ENCODE peak calls at places on chromosome 9, in eight cellular contexts. D is NCI-H1694 treated with DMSO at 0.1 percent for 48 hours; B is effector memory CD4-positive, alpha-beta T cell; I is activated CD8-positive, alpha-beta memory T cell treated with anti-CD3 and anti-CD28 coated beads, Interleukin-2, amount 50 U/mL, for 4 hours; K is KBM-7; F is Ammon's horn; Y is CD8-positive, alpha-beta T cell; L is neural crest cell. P is an unnamed sample.

GRCh38 chr9:135290086-135290485 is 189.5 kb upstream of the PPP1R26 start:
- DNase-seq in D (no peak), L (no peak), I (no peak), F (no peak), K (no peak), Y (no peak), B (no peak), P (no peak)

GRCh38 chr9:122228906-122229837 is at the start of gene LHX6:
- DNase-seq in D (no peak), K (peak), L (no peak), F (no peak), I (no peak), B (no peak), Y (no peak), P (no peak)

GRCh38 chr9:31519011-31519410 is 865.4 kb upstream of the ACO1 start:
- DNase-seq in F (no peak), K (no peak), D (no peak), Y (peak), L (no peak), B (no peak), I (no peak), P (no peak)

GRCh38 chr9:132026932-132027585 is 52.6 kb downstream of the MED27 start:
- DNase-seq in B (no peak), K (no peak), Y (no peak), F (no peak), D (no peak), L (no peak), I (no peak), P (no peak)

GRCh38 chr9:36845844-36846243 is 188.2 kb downstream of the PAX5 start:
- DNase-seq in Y (no peak), L (no peak), I (no peak), D (no peak), K (no peak), F (no peak), B (no peak), P (no peak)

GRCh38 chr9:25377039-25377438 is 301.2 kb downstream of the TUSC1 start:
- DNase-seq in I (no peak), B (no peak), L (no peak), K (no peak), D (no peak), Y (no peak), F (no peak), P (no peak)

GRCh38 chr9:5492965-5493364 is 17.4 kb upstream of the PDCD1LG2 start:
- DNase-seq in K (no peak), L (no peak), F (no peak), Y (no peak), I (no peak), D (no peak), B (no peak), P (no peak)

GRCh38 chr9:7879551-7880245 is 80.1 kb upstream of the DMAC1 start:
- DNase-seq in F (no peak), I (peak), D (no peak), B (no peak), K (no peak), Y (peak), L (peak), P (no peak)

GRCh38 chr9:107340920-107341632 is 58.0 kb downstream of the RAD23B start:
- DNase-seq in I (peak), B (peak), Y (peak), D (peak), F (peak), K (peak), L (peak), P (peak)

GRCh38 chr9:116317503-116317902 is 163.9 kb downstream of the PAPPA start:
- DNase-seq in B (no peak), K (no peak), Y (no peak), F (no peak), D (no peak), L (no peak), I (no peak), P (no peak)

GRCh38 chr9:76877961-76878360 is 28.0 kb downstream of the PRUNE2 start:
- DNase-seq in I (no peak), K (no peak), B (no peak), L (no peak), D (no peak), Y (no peak), F (no peak), P (no peak)

GRCh38 chr9:116791314-116791713 is 104.2 kb downstream of the TRIM32 start:
- DNase-seq in F (no peak), I (no peak), B (no peak), K (no peak), D (no peak), L (no peak), Y (no peak), P (no peak)

GRCh38 chr9:128928624-128929023 is 7.8 kb downstream of the PHYHD1 start:
- DNase-seq in F (no peak), K (no peak), Y (no peak), D (no peak), I (no peak), L (no peak), B (no peak), P (no peak)

GRCh38 chr9:17829812-17830385 is 251.0 kb downstream of the SH3GL2 start:
- DNase-seq in I (no peak), D (no peak), K (no peak), B (no peak), L (no peak), F (no peak), Y (no peak), P (no peak)

GRCh38 chr9:16314476-16314875 is 556.0 kb downstream of the BNC2 start:
- DNase-seq in I (no peak), L (no peak), Y (no peak), B (no peak), K (no peak), D (no peak), F (no peak), P (no peak)

GRCh38 chr9:21670374-21670773 is 132.1 kb upstream of the MTAP start:
- DNase-seq in I (no peak), Y (no peak), K (no peak), F (no peak), B (no peak), L (no peak), D (no peak), P (no peak)

GRCh38 chr9:72396247-72397091 is 31.5 kb upstream of the ZFAND5 start:
- DNase-seq in K (no peak), I (no peak), B (no peak), Y (no peak), L (no peak), D (no peak), F (no peak), P (no peak)

GRCh38 chr9:127159949-127160610 is 37.6 kb upstream of the ANGPTL2 start:
- DNase-seq in D (no peak), K (no peak), I (no peak), Y (no peak), F (no peak), B (no peak), L (no peak), P (no peak)

GRCh38 chr9:112872019-112872418 is 18.7 kb downstream of the SLC46A2 start:
- DNase-seq in B (no peak), K (peak), F (no peak), Y (no peak), L (no peak), D (no peak), I (no peak), P (no peak)

GRCh38 chr9:91340395-91340794 is 21.3 kb downstream of the AUH start:
- DNase-seq in K (no peak), Y (no peak), F (no peak), L (no peak), D (no peak), I (no peak), B (no peak), P (no peak)

GRCh38 chr9:37972346-37972745 is 68.4 kb upstream of the SLC25A51 start:
- DNase-seq in L (no peak), I (no peak), K (no peak), Y (no peak), F (no peak), D (no peak), B (no peak), P (no peak)

GRCh38 chr9:82275531-82275930 is 287.0 kb downstream of the SPATA31D1 start:
- DNase-seq in K (no peak), B (no peak), I (no peak), L (no peak), D (no peak), F (no peak), Y (no peak), P (no peak)

GRCh38 chr9:130843049-130843908 is 8.2 kb downstream of the ABL1 start:
- DNase-seq in D (no peak), F (no peak), B (no peak), K (no peak), Y (no peak), I (no peak), L (no peak), P (no peak)

GRCh38 chr9:134175808-134176598 is 11.6 kb upstream of the RNU6ATAC start:
- DNase-seq in I (no peak), D (no peak), K (no peak), F (no peak), Y (peak), L (no peak), B (no peak), P (no peak)

GRCh38 chr9:122949696-122950095 is 8.9 kb downstream of the RABGAP1 start:
- DNase-seq in L (no peak), Y (no peak), K (no peak), D (no peak), B (no peak), I (no peak), F (peak), P (no peak)

GRCh38 chr9:120617637-120617979 is 37.6 kb upstream of the CDK5RAP2 start:
- DNase-seq in F (no peak), B (no peak), L (no peak), I (no peak), K (no peak), Y (no peak), D (no peak), P (no peak)

GRCh38 chr9:99369327-99369722 is 147.2 kb downstream of the SEC61B start:
- DNase-seq in I (no peak), L (no peak), B (no peak), K (no peak), Y (no peak), D (no peak), F (no peak), P (no peak)

GRCh38 chr9:124768275-124768674 is 2.8 kb downstream of the NR6A1 start:
- DNase-seq in Y (no peak), B (no peak), L (no peak), K (no peak), F (no peak), D (no peak), I (no peak), P (no peak)

P was measured in progenitor cell of endocrine pancreas.